ENCODE peak calls at places on chromosomes 5 and 9, in four cellular contexts. One of them, this sample, is unnamed.

GRCh38 chr5:168908207-168908606 is 329.0 kb upstream of the PANK3 start:
- DNase-seq in substantia nigra: no peak
- DNase-seq in fibroblast of the aortic adventitia: peak; percentile 48
- DNase-seq in stimulated activated effector memory CD8-positive, alpha-beta T cell treated with anti-CD3 and anti-CD28 coated beads, Interleukin-12 subunit alpha, Interleukin-12 subunit beta, amount 100 ng/mL, for 72 hours: no peak
- DNase-seq in this sample: no peak

GRCh38 chr5:168424506-168425298 is 61.6 kb upstream of the RARS1 start:
- DNase-seq in substantia nigra: no peak
- DNase-seq in fibroblast of the aortic adventitia: peak; percentile 81
- DNase-seq in stimulated activated effector memory CD8-positive, alpha-beta T cell treated with anti-CD3 and anti-CD28 coated beads, Interleukin-12 subunit alpha, Interleukin-12 subunit beta, amount 100 ng/mL, for 72 hours: no peak
- DNase-seq in this sample: no peak

GRCh38 chr5:38319486-38319885 is 61.1 kb downstream of the EGFLAM start:
- DNase-seq in stimulated activated effector memory CD8-positive, alpha-beta T cell treated with anti-CD3 and anti-CD28 coated beads, Interleukin-12 subunit alpha, Interleukin-12 subunit beta, amount 100 ng/mL, for 72 hours: no peak
- DNase-seq in substantia nigra: no peak
- DNase-seq in fibroblast of the aortic adventitia: no peak
- DNase-seq in this sample: no peak

GRCh38 chr5:79871721-79872120 is 119.3 kb downstream of the MTX3 start:
- DNase-seq in fibroblast of the aortic adventitia: no peak
- DNase-seq in stimulated activated effector memory CD8-positive, alpha-beta T cell treated with anti-CD3 and anti-CD28 coated beads, Interleukin-12 subunit alpha, Interleukin-12 subunit beta, amount 100 ng/mL, for 72 hours: no peak
- DNase-seq in substantia nigra: no peak
- DNase-seq in this sample: no peak

GRCh38 chr9:121557581-121558422 is 58.2 kb upstream of the GGTA1 start:
- DNase-seq in substantia nigra: no peak
- DNase-seq in stimulated activated effector memory CD8-positive, alpha-beta T cell treated with anti-CD3 and anti-CD28 coated beads, Interleukin-12 subunit alpha, Interleukin-12 subunit beta, amount 100 ng/mL, for 72 hours: no peak
- DNase-seq in fibroblast of the aortic adventitia: peak; percentile 77
- DNase-seq in this sample: peak; percentile 76

GRCh38 chr9:18672706-18673105 is 198.8 kb downstream of the ADAMTSL1 start:
- DNase-seq in stimulated activated effector memory CD8-positive, alpha-beta T cell treated with anti-CD3 and anti-CD28 coated beads, Interleukin-12 subunit alpha, Interleukin-12 subunit beta, amount 100 ng/mL, for 72 hours: no peak
- DNase-seq in fibroblast of the aortic adventitia: no peak
- DNase-seq in substantia nigra: no peak
- DNase-seq in this sample: no peak

GRCh38 chr9:135655317-135656003 is 7.6 kb upstream of the LCN9 start:
- DNase-seq in substantia nigra: no peak
- DNase-seq in stimulated activated effector memory CD8-positive, alpha-beta T cell treated with anti-CD3 and anti-CD28 coated beads, Interleukin-12 subunit alpha, Interleukin-12 subunit beta, amount 100 ng/mL, for 72 hours: no peak
- DNase-seq in fibroblast of the aortic adventitia: no peak
- DNase-seq in this sample: no peak

GRCh38 chr9:115411993-115412452 is 294.1 kb upstream of the TNC start:
- DNase-seq in fibroblast of the aortic adventitia: no peak
- DNase-seq in stimulated activated effector memory CD8-positive, alpha-beta T cell treated with anti-CD3 and anti-CD28 coated beads, Interleukin-12 subunit alpha, Interleukin-12 subunit beta, amount 100 ng/mL, for 72 hours: no peak
- DNase-seq in substantia nigra: no peak
- DNase-seq in this sample: no peak

GRCh38 chr5:135016926-135017325 is 17.1 kb downstream of the PITX1 start:
- DNase-seq in stimulated activated effector memory CD8-positive, alpha-beta T cell treated with anti-CD3 and anti-CD28 coated beads, Interleukin-12 subunit alpha, Interleukin-12 subunit beta, amount 100 ng/mL, for 72 hours: no peak
- DNase-seq in fibroblast of the aortic adventitia: peak; percentile 19
- DNase-seq in substantia nigra: no peak
- DNase-seq in this sample: no peak

GRCh38 chr5:41087461-41087860 is 16.3 kb upstream of the MROH2B start:
- DNase-seq in fibroblast of the aortic adventitia: peak; percentile 78
- DNase-seq in substantia nigra: no peak
- DNase-seq in stimulated activated effector memory CD8-positive, alpha-beta T cell treated with anti-CD3 and anti-CD28 coated beads, Interleukin-12 subunit alpha, Interleukin-12 subunit beta, amount 100 ng/mL, for 72 hours: no peak
- DNase-seq in this sample: no peak

GRCh38 chr5:169050146-169050571 is 250.8 kb downstream of the SLIT3 start:
- DNase-seq in substantia nigra: no peak
- DNase-seq in stimulated activated effector memory CD8-positive, alpha-beta T cell treated with anti-CD3 and anti-CD28 coated beads, Interleukin-12 subunit alpha, Interleukin-12 subunit beta, amount 100 ng/mL, for 72 hours: no peak
- DNase-seq in fibroblast of the aortic adventitia: peak; percentile 77
- DNase-seq in this sample: no peak

This sample was measured in CD14-positive monocyte.